ENCODE peak calls at places on chromosomes 3 and 15, in five cellular contexts. One of them, this sample, is unnamed.

GRCh38 chr3:179149239-179149887 is 1.2 kb downstream of the PIK3CA start:
- DNase-seq in HEK293T: no peak
- DNase-seq in kidney epithelial cell: no peak
- DNase-seq in GM10248: peak
- DNase-seq in NCI-H2029: peak
- DNase-seq in this sample: peak

GRCh38 chr3:128984596-128984995 is 9.3 kb downstream of the CFAP92 start:
- DNase-seq in HEK293T: no peak
- DNase-seq in kidney epithelial cell: no peak
- DNase-seq in GM10248: no peak
- DNase-seq in NCI-H2029: no peak
- DNase-seq in this sample: no peak

GRCh38 chr3:36904641-36905040 is 40.2 kb downstream of the TRANK1 start:
- DNase-seq in HEK293T: peak
- DNase-seq in kidney epithelial cell: no peak
- DNase-seq in GM10248: no peak
- DNase-seq in NCI-H2029: no peak
- DNase-seq in this sample: no peak

GRCh38 chr15:70387086-70387485 is 289.4 kb upstream of the TLE3 start:
- DNase-seq in HEK293T: no peak
- DNase-seq in kidney epithelial cell: no peak
- DNase-seq in GM10248: no peak
- DNase-seq in NCI-H2029: no peak
- DNase-seq in this sample: no peak

GRCh38 chr3:85864896-85865295 is 906.1 kb downstream of the CADM2 start:
- DNase-seq in HEK293T: no peak
- DNase-seq in kidney epithelial cell: no peak
- DNase-seq in GM10248: no peak
- DNase-seq in NCI-H2029: no peak
- DNase-seq in this sample: no peak

GRCh38 chr3:157335677-157336076 is 101.0 kb upstream of the PTX3 start:
- DNase-seq in HEK293T: no peak
- DNase-seq in kidney epithelial cell: peak
- DNase-seq in GM10248: no peak
- DNase-seq in NCI-H2029: no peak
- DNase-seq in this sample: no peak

GRCh38 chr3:136543385-136543784 is 208.8 kb downstream of the STAG1 start:
- DNase-seq in HEK293T: no peak
- DNase-seq in kidney epithelial cell: no peak
- DNase-seq in GM10248: no peak
- DNase-seq in NCI-H2029: no peak
- DNase-seq in this sample: no peak

GRCh38 chr3:55164191-55164590 is 236.3 kb upstream of the LRTM1 start:
- DNase-seq in HEK293T: no peak
- DNase-seq in kidney epithelial cell: no peak
- DNase-seq in GM10248: no peak
- DNase-seq in NCI-H2029: no peak
- DNase-seq in this sample: no peak

GRCh38 chr3:191362524-191363090 is 32.3 kb upstream of the UTS2B start:
- DNase-seq in HEK293T: no peak
- DNase-seq in kidney epithelial cell: no peak
- DNase-seq in GM10248: no peak
- DNase-seq in NCI-H2029: no peak
- DNase-seq in this sample: no peak

GRCh38 chr15:26848498-26848897 is 18.4 kb upstream of the GABRA5 start:
- DNase-seq in HEK293T: no peak
- DNase-seq in kidney epithelial cell: no peak
- DNase-seq in GM10248: no peak
- DNase-seq in NCI-H2029: no peak
- DNase-seq in this sample: no peak

GRCh38 chr3:78858910-78859309 is 908.9 kb downstream of the ROBO1 start:
- DNase-seq in HEK293T: no peak
- DNase-seq in kidney epithelial cell: no peak
- DNase-seq in GM10248: no peak
- DNase-seq in NCI-H2029: no peak
- DNase-seq in this sample: no peak

GRCh38 chr3:69364354-69364753 is 21.5 kb downstream of the FRMD4B start:
- DNase-seq in HEK293T: no peak
- DNase-seq in kidney epithelial cell: no peak
- DNase-seq in GM10248: no peak
- DNase-seq in NCI-H2029: no peak
- DNase-seq in this sample: no peak

GRCh38 chr15:55289011-55289572 is 521 bp downstream of the RAB27A start:
- DNase-seq in HEK293T: peak
- DNase-seq in kidney epithelial cell: no peak
- DNase-seq in GM10248: peak
- DNase-seq in NCI-H2029: no peak
- DNase-seq in this sample: peak

GRCh38 chr15:63506537-63507035 is 2.2 kb downstream of the USP3 start:
- DNase-seq in HEK293T: no peak
- DNase-seq in kidney epithelial cell: no peak
- DNase-seq in GM10248: no peak
- DNase-seq in NCI-H2029: no peak
- DNase-seq in this sample: no peak

GRCh38 chr3:12879191-12879815 is 37.9 kb upstream of the RPL32 start:
- DNase-seq in HEK293T: no peak
- DNase-seq in kidney epithelial cell: no peak
- DNase-seq in GM10248: no peak
- DNase-seq in NCI-H2029: no peak
- DNase-seq in this sample: no peak

GRCh38 chr3:119069725-119070124 is 35.1 kb upstream of the IGSF11 start:
- DNase-seq in HEK293T: no peak
- DNase-seq in kidney epithelial cell: no peak
- DNase-seq in GM10248: no peak
- DNase-seq in NCI-H2029: no peak
- DNase-seq in this sample: no peak

GRCh38 chr3:69204315-69204957 is 82.0 kb upstream of the LMOD3 start:
- DNase-seq in HEK293T: no peak
- DNase-seq in kidney epithelial cell: peak
- DNase-seq in GM10248: peak
- DNase-seq in NCI-H2029: no peak
- DNase-seq in this sample: no peak

GRCh38 chr3:129441215-129441614 is 1.2 kb downstream of the IFT122 start:
- DNase-seq in HEK293T: no peak
- DNase-seq in kidney epithelial cell: no peak
- DNase-seq in GM10248: no peak
- DNase-seq in NCI-H2029: peak
- DNase-seq in this sample: no peak

GRCh38 chr3:64563776-64564175 is 124.0 kb downstream of the ADAMTS9 start:
- DNase-seq in HEK293T: no peak
- DNase-seq in kidney epithelial cell: no peak
- DNase-seq in GM10248: no peak
- DNase-seq in NCI-H2029: no peak
- DNase-seq in this sample: no peak

GRCh38 chr3:8793242-8793641 is 23.8 kb upstream of the OXTR start:
- DNase-seq in HEK293T: no peak
- DNase-seq in kidney epithelial cell: peak
- DNase-seq in GM10248: no peak
- DNase-seq in NCI-H2029: no peak
- DNase-seq in this sample: no peak

GRCh38 chr15:67174864-67175573 is 79.4 kb downstream of the AAGAB start:
- DNase-seq in HEK293T: no peak
- DNase-seq in kidney epithelial cell: peak
- DNase-seq in GM10248: peak
- DNase-seq in NCI-H2029: no peak
- DNase-seq in this sample: no peak

GRCh38 chr15:98900382-98900781 is 107.2 kb downstream of the PGPEP1L start:
- DNase-seq in HEK293T: no peak
- DNase-seq in kidney epithelial cell: no peak
- DNase-seq in GM10248: no peak
- DNase-seq in NCI-H2029: no peak
- DNase-seq in this sample: no peak

GRCh38 chr15:40100133-40100946 is 8.3 kb downstream of the BMF start:
- DNase-seq in HEK293T: no peak
- DNase-seq in kidney epithelial cell: no peak
- DNase-seq in GM10248: no peak
- DNase-seq in NCI-H2029: no peak
- DNase-seq in this sample: no peak

GRCh38 chr3:187072582-187072981 is 66.7 kb downstream of the RPL39L start:
- DNase-seq in HEK293T: no peak
- DNase-seq in kidney epithelial cell: no peak
- DNase-seq in GM10248: no peak
- DNase-seq in NCI-H2029: no peak
- DNase-seq in this sample: no peak

This sample was measured in T follicular helper cell.